ENCODE peak calls at places on chromosomes 13 and 19, in five cellular contexts. One of them, this sample, is unnamed.

GRCh38 chr19:19050731-19051130 is 13.1 kb upstream of the SLC25A42 start:
- DNase-seq in NCI-H146: no peak
- DNase-seq in hippocampal formation: no peak
- DNase-seq in T-helper 1 cell: no peak
- DNase-seq in activated gamma-delta T cell treated with Interleukin-2 at 50 U/mL for 16 hours: no peak
- DNase-seq in this sample: no peak

GRCh38 chr13:44280461-44280860 is 93.2 kb upstream of the SERP2 start:
- DNase-seq in NCI-H146: no peak
- DNase-seq in hippocampal formation: no peak
- DNase-seq in T-helper 1 cell: no peak
- DNase-seq in activated gamma-delta T cell treated with Interleukin-2 at 50 U/mL for 16 hours: no peak
- DNase-seq in this sample: no peak

GRCh38 chr13:43472980-43473379 is 313.8 kb downstream of the ENOX1 start:
- DNase-seq in NCI-H146: no peak
- DNase-seq in hippocampal formation: no peak
- DNase-seq in T-helper 1 cell: no peak
- DNase-seq in activated gamma-delta T cell treated with Interleukin-2 at 50 U/mL for 16 hours: no peak
- DNase-seq in this sample: no peak

GRCh38 chr13:41458187-41458938 is 1.0 kb downstream of the RGCC start:
- DNase-seq in NCI-H146: peak; percentile 39
- DNase-seq in hippocampal formation: no peak
- DNase-seq in T-helper 1 cell: peak; percentile 65
- DNase-seq in activated gamma-delta T cell treated with Interleukin-2 at 50 U/mL for 16 hours: peak; percentile 22
- DNase-seq in this sample: peak; percentile 53

GRCh38 chr13:62483774-62484173 is 1068.1 kb upstream of the PCDH20 start:
- DNase-seq in NCI-H146: peak; percentile 95
- DNase-seq in hippocampal formation: no peak
- DNase-seq in T-helper 1 cell: no peak
- DNase-seq in activated gamma-delta T cell treated with Interleukin-2 at 50 U/mL for 16 hours: no peak
- DNase-seq in this sample: no peak

GRCh38 chr13:102564564-102564963 is 32.2 kb upstream of the TPP2 start:
- DNase-seq in NCI-H146: no peak
- DNase-seq in hippocampal formation: no peak
- DNase-seq in T-helper 1 cell: no peak
- DNase-seq in activated gamma-delta T cell treated with Interleukin-2 at 50 U/mL for 16 hours: no peak
- DNase-seq in this sample: no peak

GRCh38 chr19:38664503-38665211 is 17.2 kb downstream of the ACTN4 start:
- DNase-seq in NCI-H146: no peak
- DNase-seq in hippocampal formation: no peak
- DNase-seq in T-helper 1 cell: no peak
- DNase-seq in activated gamma-delta T cell treated with Interleukin-2 at 50 U/mL for 16 hours: no peak
- DNase-seq in this sample: no peak

GRCh38 chr19:1237754-1238372 is at the start of gene CBARP:
- DNase-seq in NCI-H146: peak; percentile 16
- DNase-seq in hippocampal formation: no peak
- DNase-seq in T-helper 1 cell: no peak
- DNase-seq in activated gamma-delta T cell treated with Interleukin-2 at 50 U/mL for 16 hours: no peak
- DNase-seq in this sample: peak; percentile 77

GRCh38 chr13:84649853-84650252 is 767.6 kb upstream of the SLITRK1 start:
- DNase-seq in NCI-H146: no peak
- DNase-seq in hippocampal formation: no peak
- DNase-seq in T-helper 1 cell: no peak
- DNase-seq in activated gamma-delta T cell treated with Interleukin-2 at 50 U/mL for 16 hours: no peak
- DNase-seq in this sample: no peak

GRCh38 chr13:108962652-108963051 is 333.2 kb downstream of the MYO16 start:
- DNase-seq in NCI-H146: no peak
- DNase-seq in hippocampal formation: no peak
- DNase-seq in T-helper 1 cell: no peak
- DNase-seq in activated gamma-delta T cell treated with Interleukin-2 at 50 U/mL for 16 hours: no peak
- DNase-seq in this sample: no peak

GRCh38 chr19:12726988-12727316 is 3.2 kb upstream of the TNPO2 start:
- DNase-seq in NCI-H146: no peak
- DNase-seq in hippocampal formation: no peak
- DNase-seq in T-helper 1 cell: no peak
- DNase-seq in activated gamma-delta T cell treated with Interleukin-2 at 50 U/mL for 16 hours: no peak
- DNase-seq in this sample: no peak

GRCh38 chr19:48033604-48034003 is 10.3 kb downstream of the CABP5 start:
- DNase-seq in NCI-H146: no peak
- DNase-seq in hippocampal formation: no peak
- DNase-seq in T-helper 1 cell: no peak
- DNase-seq in activated gamma-delta T cell treated with Interleukin-2 at 50 U/mL for 16 hours: no peak
- DNase-seq in this sample: no peak

GRCh38 chr13:41179593-41180250 is 14.6 kb downstream of the KBTBD7 start:
- DNase-seq in NCI-H146: no peak
- DNase-seq in hippocampal formation: no peak
- DNase-seq in T-helper 1 cell: no peak
- DNase-seq in activated gamma-delta T cell treated with Interleukin-2 at 50 U/mL for 16 hours: no peak
- DNase-seq in this sample: no peak

GRCh38 chr19:35476149-35476548 is 14.1 kb downstream of the KRTDAP start:
- DNase-seq in NCI-H146: no peak
- DNase-seq in hippocampal formation: no peak
- DNase-seq in T-helper 1 cell: no peak
- DNase-seq in activated gamma-delta T cell treated with Interleukin-2 at 50 U/mL for 16 hours: no peak
- DNase-seq in this sample: no peak

GRCh38 chr19:44643605-44644390 is at the start of gene PVR:
- DNase-seq in NCI-H146: peak; percentile 83
- DNase-seq in hippocampal formation: peak; percentile 60
- DNase-seq in T-helper 1 cell: peak; percentile 40
- DNase-seq in activated gamma-delta T cell treated with Interleukin-2 at 50 U/mL for 16 hours: peak; percentile 9
- DNase-seq in this sample: peak; percentile 68

GRCh38 chr19:46475976-46476375 is 4.6 kb upstream of the PNMA8A start:
- DNase-seq in NCI-H146: no peak
- DNase-seq in hippocampal formation: no peak
- DNase-seq in T-helper 1 cell: no peak
- DNase-seq in activated gamma-delta T cell treated with Interleukin-2 at 50 U/mL for 16 hours: no peak
- DNase-seq in this sample: no peak

GRCh38 chr13:41456768-41457588 is at the start of gene RGCC:
- DNase-seq in NCI-H146: peak; percentile 80
- DNase-seq in hippocampal formation: peak; percentile 84
- DNase-seq in T-helper 1 cell: peak; percentile 74
- DNase-seq in activated gamma-delta T cell treated with Interleukin-2 at 50 U/mL for 16 hours: peak; percentile 83
- DNase-seq in this sample: peak; percentile 91

GRCh38 chr19:4760285-4760650 is 31.3 kb upstream of the FEM1A start:
- DNase-seq in NCI-H146: no peak
- DNase-seq in hippocampal formation: no peak
- DNase-seq in T-helper 1 cell: no peak
- DNase-seq in activated gamma-delta T cell treated with Interleukin-2 at 50 U/mL for 16 hours: no peak
- DNase-seq in this sample: no peak

GRCh38 chr19:38869836-38870607 is 8.1 kb downstream of the RINL start:
- DNase-seq in NCI-H146: no peak
- DNase-seq in hippocampal formation: peak; percentile 71
- DNase-seq in T-helper 1 cell: peak; percentile 94
- DNase-seq in activated gamma-delta T cell treated with Interleukin-2 at 50 U/mL for 16 hours: peak; percentile 92
- DNase-seq in this sample: peak; percentile 93

GRCh38 chr13:53691417-53691816 is 662.8 kb downstream of the OLFM4 start:
- DNase-seq in NCI-H146: no peak
- DNase-seq in hippocampal formation: no peak
- DNase-seq in T-helper 1 cell: no peak
- DNase-seq in activated gamma-delta T cell treated with Interleukin-2 at 50 U/mL for 16 hours: no peak
- DNase-seq in this sample: no peak

GRCh38 chr13:43005460-43006236 is 13.6 kb upstream of the EPSTI1 start:
- DNase-seq in NCI-H146: no peak
- DNase-seq in hippocampal formation: no peak
- DNase-seq in T-helper 1 cell: no peak
- DNase-seq in activated gamma-delta T cell treated with Interleukin-2 at 50 U/mL for 16 hours: no peak
- DNase-seq in this sample: no peak

GRCh38 chr13:85828094-85828684 is 29.0 kb upstream of the SLITRK6 start:
- DNase-seq in NCI-H146: peak; percentile 21
- DNase-seq in hippocampal formation: no peak
- DNase-seq in T-helper 1 cell: no peak
- DNase-seq in activated gamma-delta T cell treated with Interleukin-2 at 50 U/mL for 16 hours: no peak
- DNase-seq in this sample: peak; percentile 9

GRCh38 chr13:22062478-22063205 is 391.8 kb downstream of the FGF9 start:
- DNase-seq in NCI-H146: no peak
- DNase-seq in hippocampal formation: no peak
- DNase-seq in T-helper 1 cell: no peak
- DNase-seq in activated gamma-delta T cell treated with Interleukin-2 at 50 U/mL for 16 hours: no peak
- DNase-seq in this sample: no peak

GRCh38 chr13:18952225-18953016 is 229.2 kb downstream of the TUBA3C start:
- DNase-seq in NCI-H146: no peak
- DNase-seq in hippocampal formation: no peak
- DNase-seq in T-helper 1 cell: no peak
- DNase-seq in activated gamma-delta T cell treated with Interleukin-2 at 50 U/mL for 16 hours: no peak
- DNase-seq in this sample: no peak

GRCh38 chr19:5913739-5914357 is at the start of gene CAPS:
- DNase-seq in NCI-H146: no peak
- DNase-seq in hippocampal formation: peak; percentile 18
- DNase-seq in T-helper 1 cell: no peak
- DNase-seq in activated gamma-delta T cell treated with Interleukin-2 at 50 U/mL for 16 hours: no peak
- DNase-seq in this sample: no peak

GRCh38 chr19:20164456-20164855 is 2.6 kb upstream of the ZNF486 start:
- DNase-seq in NCI-H146: no peak
- DNase-seq in hippocampal formation: no peak
- DNase-seq in T-helper 1 cell: no peak
- DNase-seq in activated gamma-delta T cell treated with Interleukin-2 at 50 U/mL for 16 hours: no peak
- DNase-seq in this sample: no peak

GRCh38 chr13:70310720-70311119 is 202.5 kb upstream of the KLHL1 start:
- DNase-seq in NCI-H146: peak; percentile 90
- DNase-seq in hippocampal formation: no peak
- DNase-seq in T-helper 1 cell: no peak
- DNase-seq in activated gamma-delta T cell treated with Interleukin-2 at 50 U/mL for 16 hours: no peak
- DNase-seq in this sample: peak; percentile 3

GRCh38 chr19:18426416-18426767 is 7.2 kb downstream of the SSBP4 start:
- DNase-seq in NCI-H146: no peak
- DNase-seq in hippocampal formation: no peak
- DNase-seq in T-helper 1 cell: no peak
- DNase-seq in activated gamma-delta T cell treated with Interleukin-2 at 50 U/mL for 16 hours: no peak
- DNase-seq in this sample: no peak

GRCh38 chr13:40440990-40441820 is 225.2 kb downstream of the FOXO1 start:
- DNase-seq in NCI-H146: no peak
- DNase-seq in hippocampal formation: peak; percentile 75
- DNase-seq in T-helper 1 cell: no peak
- DNase-seq in activated gamma-delta T cell treated with Interleukin-2 at 50 U/mL for 16 hours: no peak
- DNase-seq in this sample: no peak

GRCh38 chr13:40087021-40088002 is 431.9 kb downstream of the COG6 start:
- DNase-seq in NCI-H146: peak; percentile 10
- DNase-seq in hippocampal formation: no peak
- DNase-seq in T-helper 1 cell: no peak
- DNase-seq in activated gamma-delta T cell treated with Interleukin-2 at 50 U/mL for 16 hours: no peak
- DNase-seq in this sample: no peak

GRCh38 chr19:49338023-49338677 is 2.9 kb downstream of the CD37 start:
- DNase-seq in NCI-H146: no peak
- DNase-seq in hippocampal formation: no peak
- DNase-seq in T-helper 1 cell: no peak
- DNase-seq in activated gamma-delta T cell treated with Interleukin-2 at 50 U/mL for 16 hours: no peak
- DNase-seq in this sample: peak; percentile 5

GRCh38 chr13:30846311-30846710 is 59.8 kb upstream of the MEDAG start:
- DNase-seq in NCI-H146: no peak
- DNase-seq in hippocampal formation: no peak
- DNase-seq in T-helper 1 cell: no peak
- DNase-seq in activated gamma-delta T cell treated with Interleukin-2 at 50 U/mL for 16 hours: no peak
- DNase-seq in this sample: no peak

GRCh38 chr19:13138916-13139198 is 11.3 kb downstream of the STX10 start:
- DNase-seq in NCI-H146: no peak
- DNase-seq in hippocampal formation: no peak
- DNase-seq in T-helper 1 cell: no peak
- DNase-seq in activated gamma-delta T cell treated with Interleukin-2 at 50 U/mL for 16 hours: no peak
- DNase-seq in this sample: no peak

GRCh38 chr19:45569619-45570421 is 14.8 kb downstream of the OPA3 start:
- DNase-seq in NCI-H146: peak; percentile 46
- DNase-seq in hippocampal formation: no peak
- DNase-seq in T-helper 1 cell: peak; percentile 53
- DNase-seq in activated gamma-delta T cell treated with Interleukin-2 at 50 U/mL for 16 hours: peak; percentile 47
- DNase-seq in this sample: peak; percentile 56

This sample was measured in GM20000.